ENCODE peak calls at places on chromosomes 13 and 19, in ten cellular contexts. U is psoas muscle; V is brain microvascular endothelial cell; L is CD8-positive, alpha-beta T cell; P is RWPE2; R is tibial artery; O is body of pancreas; D is IMR-90; C is stomach; F is mammary epithelial cell. I is an unnamed sample.

GRCh38 chr19:42206871-42207755 is 10.4 kb downstream of the DEDD2 start:
- DNase-seq in U (no peak), V (peak; percentile 22), L (no peak), P (no peak), R (no peak), O (no peak), D (peak; percentile 44), C (no peak), F (peak; percentile 71), I (no peak)

GRCh38 chr19:35006342-35006998 is 6.3 kb downstream of the GRAMD1A start:
- DNase-seq in U (no peak), V (peak; percentile 71), L (no peak), P (no peak), R (no peak), O (peak; percentile 84), D (peak; percentile 77), C (peak; percentile 78), F (no peak), I (no peak)

GRCh38 chr19:49409441-49410029 is 13.7 kb downstream of the PTH2 start:
- DNase-seq in U (no peak), V (no peak), L (no peak), P (peak; percentile 36), R (no peak), O (no peak), D (no peak), C (no peak), F (no peak), I (no peak)

GRCh38 chr19:51296331-51297093 is 14.9 kb upstream of the IGLON5 start:
- DNase-seq in U (no peak), V (no peak), L (no peak), P (no peak), R (no peak), O (no peak), D (no peak), C (no peak), F (no peak), I (peak; percentile 63)

GRCh38 chr19:30450101-30450500 is 77.9 kb downstream of the ZNF536 start:
- DNase-seq in U (no peak), V (no peak), L (no peak), P (no peak), R (no peak), O (no peak), D (no peak), C (no peak), F (no peak), I (no peak)

GRCh38 chr13:77397636-77398035 is 70.7 kb upstream of the MYCBP2 start:
- DNase-seq in U (no peak), V (no peak), L (no peak), P (no peak), R (no peak), O (no peak), D (no peak), C (no peak), F (no peak), I (no peak)

GRCh38 chr13:41463823-41464602 is 6.7 kb downstream of the RGCC start:
- DNase-seq in U (no peak), V (no peak), L (peak; percentile 50), P (no peak), R (no peak), O (no peak), D (no peak), C (no peak), F (no peak), I (no peak)

GRCh38 chr19:4878491-4878968 is 11.1 kb upstream of the PLIN3 start:
- DNase-seq in U (peak; percentile 75), V (no peak), L (no peak), P (no peak), R (no peak), O (no peak), D (no peak), C (no peak), F (no peak), I (no peak)

GRCh38 chr19:58353717-58354477 is 605 bp upstream of the A1BG start:
- DNase-seq in U (no peak), V (no peak), L (no peak), P (no peak), R (no peak), O (no peak), D (no peak), C (no peak), F (no peak), I (no peak)

GRCh38 chr19:55212447-55212846 is 3.1 kb upstream of the PTPRH start:
- DNase-seq in U (no peak), V (no peak), L (peak; percentile 37), P (no peak), R (no peak), O (no peak), D (no peak), C (no peak), F (no peak), I (no peak)

GRCh38 chr19:40162104-40162503 is 29.1 kb upstream of the MAP3K10 start:
- DNase-seq in U (no peak), V (no peak), L (no peak), P (no peak), R (no peak), O (no peak), D (no peak), C (no peak), F (no peak), I (no peak)

GRCh38 chr13:57114945-57115344 is 25.8 kb upstream of the PRR20A start:
- DNase-seq in U (no peak), V (no peak), L (no peak), P (no peak), R (no peak), O (no peak), D (no peak), C (no peak), F (no peak), I (no peak)

GRCh38 chr19:29483641-29483920 is 42.2 kb upstream of the VSTM2B start:
- DNase-seq in U (no peak), V (no peak), L (no peak), P (no peak), R (peak; percentile 24), O (no peak), D (no peak), C (no peak), F (no peak), I (no peak)

GRCh38 chr13:21898990-21899389 is 228.1 kb downstream of the FGF9 start:
- DNase-seq in U (no peak), V (no peak), L (no peak), P (no peak), R (no peak), O (no peak), D (no peak), C (no peak), F (no peak), I (no peak)
- H3K27me3 ChIP-seq in U (no peaks in the 10 kb centered on the region), V (no peaks in the 10 kb centered on the region), L (no peaks in the 10 kb centered on the region), P (peaks cover 2% of the 10 kb centered on the region), R (no peaks in the 10 kb centered on the region), O (no peaks in the 10 kb centered on the region), D (no peaks in the 10 kb centered on the region), C (no peaks in the 10 kb centered on the region), F (no peaks in the 10 kb centered on the region), I (peaks cover 89% of the 10 kb centered on the region)

DNA sequence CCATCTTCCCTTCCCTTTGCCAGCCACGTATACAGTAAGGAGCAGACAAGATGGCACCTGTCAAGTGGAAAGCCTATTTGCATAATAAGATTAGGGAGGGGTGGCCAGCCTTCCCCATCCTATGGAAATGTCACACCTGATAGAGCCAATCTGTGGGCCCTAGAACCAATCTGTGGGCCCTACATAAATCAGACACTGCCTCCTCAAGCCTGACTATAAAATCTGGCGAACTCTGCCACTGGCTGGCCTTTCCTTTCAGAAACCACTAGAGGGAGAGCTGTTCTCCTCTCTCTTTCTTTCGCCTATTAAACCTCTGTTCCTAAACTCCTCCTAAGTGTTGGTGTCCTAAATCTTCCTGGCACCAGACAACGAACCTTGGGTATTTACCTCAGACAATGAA is 231.5 kb upstream of the KLHL1 start:
- DNase-seq in U (no peak), V (peak; percentile 6), L (no peak), P (no peak), R (no peak), O (peak; percentile 47), D (no peak), C (peak; percentile 28), F (peak; percentile 2), I (peak; percentile 8)
- TF ChIP-seq CTCF in U (no peak), V (peak; percentile 67), L (no peak), P (peak; percentile 67), R (no peak), O (peak; percentile 69), D (peak; percentile 15), C (no peak), F (peak; percentile 61), I (peak; percentile 30)

GRCh38 chr19:17136026-17136425 is 60.4 kb downstream of the MYO9B start:
- DNase-seq in U (no peak), V (no peak), L (no peak), P (no peak), R (no peak), O (no peak), D (no peak), C (no peak), F (no peak), I (peak; percentile 20)

GRCh38 chr19:17137417-17137816 is 61.8 kb downstream of the MYO9B start:
- DNase-seq in U (no peak), V (no peak), L (no peak), P (no peak), R (no peak), O (no peak), D (no peak), C (peak; percentile 55), F (no peak), I (no peak)

GRCh38 chr19:17138937-17139598 is 63.5 kb downstream of the MYO9B start:
- DNase-seq in U (no peak), V (no peak), L (no peak), P (no peak), R (no peak), O (peak; percentile 73), D (no peak), C (peak; percentile 82), F (no peak), I (no peak)

DNA sequence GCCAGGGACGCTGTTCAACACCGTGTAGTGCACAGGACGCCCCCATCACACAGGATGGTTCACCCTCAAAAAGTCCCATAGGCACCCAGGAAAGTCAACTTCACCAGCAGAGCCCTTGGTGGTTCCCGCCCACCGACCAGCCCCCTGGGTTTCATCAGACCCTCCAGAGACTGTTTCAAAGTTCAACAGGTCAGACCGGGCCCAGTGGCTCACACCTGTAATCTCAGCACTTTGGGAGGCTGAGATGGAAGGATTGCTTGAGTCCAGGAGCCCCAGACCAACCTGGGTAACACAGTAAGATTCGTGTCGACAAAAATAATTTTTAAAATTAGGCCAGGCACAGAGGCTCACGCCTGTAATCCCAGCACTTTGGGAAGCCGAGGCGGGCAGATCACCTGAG is 61.0 kb downstream of the MYO9B start:
- DNase-seq in U (no peak), V (no peak), L (no peak), P (no peak), R (no peak), O (no peak), D (no peak), C (no peak), F (no peak), I (no peak)
- H3K4me3 ChIP-seq in U (no peak overlapping the region), V (no peak overlapping the region), L (no peak overlapping the region), P (no peak overlapping the region), R (no peak overlapping the region), O (no peak overlapping the region), D (no peak overlapping the region), C (no peak overlapping the region), F (no peak overlapping the region), I (no peak overlapping the region)

DNA sequence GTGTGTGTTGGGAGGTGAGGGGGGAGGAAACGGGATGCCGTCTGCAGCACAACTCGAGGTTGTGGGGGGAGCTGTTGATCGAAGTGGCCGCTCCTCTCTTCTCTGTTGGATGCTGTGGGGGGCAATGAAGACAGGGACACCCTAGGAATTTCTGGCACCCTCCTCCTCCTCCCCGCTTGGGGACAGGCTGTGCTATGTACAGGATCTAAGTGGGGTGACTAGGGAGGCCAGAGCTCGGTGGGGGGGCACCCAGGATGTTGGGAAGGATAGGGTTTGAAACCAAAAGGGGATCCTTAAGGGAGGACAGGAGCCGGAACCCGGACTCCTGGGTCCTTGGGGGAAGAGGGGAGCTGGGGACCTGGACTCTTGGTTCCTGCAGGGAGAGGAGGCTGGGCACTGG is 2.0 kb downstream of the GRIN2D start:
- DNase-seq in U (no peak), V (no peak), L (no peak), P (no peak), R (no peak), O (no peak), D (no peak), C (no peak), F (no peak), I (no peak)
- H3K27me3 ChIP-seq in U (peaks cover 56% of the 10 kb centered on the region), V (peaks cover 8% of the 10 kb centered on the region), L (peaks cover 24% of the 10 kb centered on the region), P (peaks cover 8% of the 10 kb centered on the region), R (peaks cover 4% of the 10 kb centered on the region), O (peaks cover 42% of the 10 kb centered on the region), D (peaks cover 54% of the 10 kb centered on the region), C (peaks cover 61% of the 10 kb centered on the region), F (peaks cover 10% of the 10 kb centered on the region), I (no peaks in the 10 kb centered on the region)

I was measured in WERI-Rb-1.